ENCODE peak calls at places on chromosomes 6 and 20, in five cellular contexts. W is HTR-8/SVneo, T is endothelial cell, X is sciatic nerve, D is neural crest cell. L is an unnamed sample.

GRCh38 chr6:170067923-170068360 is 222.9 kb downstream of the DLL1 start:
- DNase-seq in X (peak), W (no peak), D (no peak), T (no peak), L (no peak)

GRCh38 chr6:154187203-154187602 is 148.2 kb downstream of the OPRM1 start:
- DNase-seq in X (no peak), T (no peak), D (no peak), W (no peak), L (no peak)

GRCh38 chr6:80608881-80609280 is 502.4 kb downstream of the BCKDHB start:
- DNase-seq in T (no peak), D (no peak), W (no peak), X (no peak), L (no peak)

GRCh38 chr20:34712525-34713192 is 8.5 kb downstream of the TP53INP2 start:
- DNase-seq in X (no peak), W (no peak), T (no peak), D (no peak), L (no peak)

GRCh38 chr20:33175123-33175522 is 7.2 kb downstream of the BPIFA2 start:
- DNase-seq in W (no peak), X (no peak), T (no peak), D (no peak), L (no peak)

GRCh38 chr6:119493980-119494379 is 144.4 kb upstream of the MAN1A1 start:
- DNase-seq in W (no peak), D (no peak), T (no peak), X (no peak), L (no peak)

GRCh38 chr20:5886788-5887187 is 63.5 kb downstream of the TRMT6 start:
- DNase-seq in X (no peak), T (no peak), W (no peak), D (no peak), L (no peak)

GRCh38 chr6:96716221-96716620 is 121.1 kb downstream of the GPR63 start:
- DNase-seq in D (no peak), T (no peak), W (no peak), X (no peak), L (peak)

GRCh38 chr20:20710847-20711315 is 1.6 kb downstream of the RALGAPA2 start:
- DNase-seq in T (no peak), D (no peak), W (no peak), X (no peak), L (no peak)

GRCh38 chr6:1024587-1024986 is 287.3 kb upstream of the FOXQ1 start:
- DNase-seq in T (no peak), W (no peak), X (no peak), D (no peak), L (no peak)

GRCh38 chr20:11799131-11799800 is 118.4 kb upstream of the BTBD3 start:
- DNase-seq in T (no peak), W (no peak), X (no peak), D (no peak), L (no peak)

GRCh38 chr6:97186416-97186999 is 96.5 kb downstream of the MMS22L start:
- DNase-seq in D (peak), X (peak), W (peak), T (peak), L (peak)

GRCh38 chr6:39615622-39616021 is 109.6 kb downstream of the KIF6 start:
- DNase-seq in T (no peak), W (no peak), X (no peak), D (no peak), L (no peak)